ENCODE peak calls at places on chromosomes 16 and 17, in ten cellular contexts. One of them, this sample, is unnamed.

GRCh38 chr16:5709889-5710288 is 612.3 kb upstream of the EEF2KMT start:
- DNase-seq in cardiac muscle cell: no peak
- DNase-seq in GM12878: no peak
- DNase-seq in aorta: no peak
- DNase-seq in adrenal gland: no peak
- DNase-seq in colonic mucosa: no peak
- DNase-seq in GM06990: no peak
- DNase-seq in suprapubic skin: no peak
- DNase-seq in osteoblast: no peak
- DNase-seq in GM23338: peak; percentile 54
- DNase-seq in this sample: peak; percentile 16

GRCh38 chr16:680967-681745 is 946 bp downstream of the STUB1 start:
- DNase-seq in GM06990: no peak
- DNase-seq in suprapubic skin: no peak
- DNase-seq in cardiac muscle cell: peak; percentile 63
- DNase-seq in colonic mucosa: peak; percentile 70
- DNase-seq in GM12878: no peak
- DNase-seq in GM23338: peak; percentile 66
- DNase-seq in osteoblast: peak; percentile 96
- DNase-seq in aorta: no peak
- DNase-seq in adrenal gland: peak; percentile 86
- DNase-seq in this sample: peak; percentile 84

GRCh38 chr17:185445-186138 is 4.1 kb upstream of the DOC2B start:
- DNase-seq in GM23338: no peak
- DNase-seq in adrenal gland: no peak
- DNase-seq in colonic mucosa: no peak
- DNase-seq in GM06990: no peak
- DNase-seq in GM12878: no peak
- DNase-seq in cardiac muscle cell: no peak
- DNase-seq in aorta: no peak
- DNase-seq in osteoblast: no peak
- DNase-seq in suprapubic skin: no peak
- DNase-seq in this sample: no peak

GRCh38 chr17:75695141-75695829 is 26.0 kb upstream of the ITGB4 start:
- DNase-seq in colonic mucosa: no peak
- DNase-seq in GM12878: no peak
- DNase-seq in GM06990: no peak
- DNase-seq in suprapubic skin: no peak
- DNase-seq in adrenal gland: no peak
- DNase-seq in GM23338: no peak
- DNase-seq in cardiac muscle cell: no peak
- DNase-seq in aorta: no peak
- DNase-seq in osteoblast: no peak
- DNase-seq in this sample: peak; percentile 26

GRCh38 chr17:42484304-42484703 is 25.6 kb downstream of the ATP6V0A1 start:
- DNase-seq in GM12878: peak; percentile 70
- DNase-seq in GM23338: no peak
- DNase-seq in GM06990: peak; percentile 54
- DNase-seq in cardiac muscle cell: peak; percentile 29
- DNase-seq in adrenal gland: no peak
- DNase-seq in aorta: no peak
- DNase-seq in suprapubic skin: no peak
- DNase-seq in osteoblast: no peak
- DNase-seq in colonic mucosa: peak; percentile 41
- DNase-seq in this sample: no peak

GRCh38 chr17:46853896-46854444 is 2.6 kb downstream of the WNT9B start:
- DNase-seq in GM06990: no peak
- DNase-seq in cardiac muscle cell: peak; percentile 22
- DNase-seq in adrenal gland: no peak
- DNase-seq in colonic mucosa: no peak
- DNase-seq in aorta: no peak
- DNase-seq in GM23338: peak; percentile 50
- DNase-seq in osteoblast: peak; percentile 94
- DNase-seq in suprapubic skin: no peak
- DNase-seq in GM12878: no peak
- DNase-seq in this sample: no peak

GRCh38 chr17:57986841-57987581 is 1.0 kb downstream of the VEZF1 start:
- DNase-seq in GM12878: no peak
- DNase-seq in cardiac muscle cell: peak; percentile 78
- DNase-seq in suprapubic skin: no peak
- DNase-seq in adrenal gland: peak; percentile 58
- DNase-seq in aorta: peak; percentile 79
- DNase-seq in colonic mucosa: peak; percentile 57
- DNase-seq in osteoblast: peak; percentile 94
- DNase-seq in GM23338: peak; percentile 62
- DNase-seq in GM06990: no peak
- DNase-seq in this sample: peak; percentile 74

GRCh38 chr16:16861546-16861945 is 482.6 kb downstream of the NPIPA7 start:
- DNase-seq in aorta: no peak
- DNase-seq in adrenal gland: peak; percentile 79
- DNase-seq in GM23338: peak; percentile 83
- DNase-seq in osteoblast: peak; percentile 81
- DNase-seq in GM12878: peak; percentile 46
- DNase-seq in suprapubic skin: no peak
- DNase-seq in colonic mucosa: peak; percentile 52
- DNase-seq in cardiac muscle cell: peak; percentile 29
- DNase-seq in GM06990: peak; percentile 6
- DNase-seq in this sample: peak; percentile 16

GRCh38 chr17:8294361-8294760 is 839 bp downstream of the SLC25A35 start:
- DNase-seq in cardiac muscle cell: no peak
- DNase-seq in GM23338: no peak
- DNase-seq in adrenal gland: no peak
- DNase-seq in suprapubic skin: peak; percentile 66
- DNase-seq in GM12878: no peak
- DNase-seq in osteoblast: no peak
- DNase-seq in colonic mucosa: no peak
- DNase-seq in GM06990: no peak
- DNase-seq in aorta: no peak
- DNase-seq in this sample: no peak

GRCh38 chr17:64974750-64975317 is 55.6 kb upstream of the LRRC37A3 start:
- DNase-seq in GM06990: no peak
- DNase-seq in GM12878: no peak
- DNase-seq in suprapubic skin: peak; percentile 73
- DNase-seq in aorta: no peak
- DNase-seq in adrenal gland: no peak
- DNase-seq in GM23338: no peak
- DNase-seq in osteoblast: no peak
- DNase-seq in cardiac muscle cell: no peak
- DNase-seq in colonic mucosa: no peak
- DNase-seq in this sample: no peak

GRCh38 chr17:28575126-28575795 is 1.4 kb downstream of the ALDOC start:
- DNase-seq in cardiac muscle cell: no peak
- DNase-seq in adrenal gland: no peak
- DNase-seq in aorta: no peak
- DNase-seq in colonic mucosa: no peak
- DNase-seq in suprapubic skin: no peak
- DNase-seq in GM23338: peak; percentile 15
- DNase-seq in GM12878: no peak
- DNase-seq in osteoblast: no peak
- DNase-seq in GM06990: no peak
- DNase-seq in this sample: no peak

GRCh38 chr16:47592232-47592631 is 131.1 kb downstream of the PHKB start:
- DNase-seq in suprapubic skin: no peak
- DNase-seq in adrenal gland: no peak
- DNase-seq in GM06990: no peak
- DNase-seq in GM12878: no peak
- DNase-seq in cardiac muscle cell: no peak
- DNase-seq in aorta: no peak
- DNase-seq in osteoblast: no peak
- DNase-seq in colonic mucosa: no peak
- DNase-seq in GM23338: no peak
- DNase-seq in this sample: no peak

GRCh38 chr17:48012151-48012520 is 25.5 kb downstream of the COPZ2 start:
- DNase-seq in aorta: peak; percentile 80
- DNase-seq in GM06990: peak; percentile 85
- DNase-seq in cardiac muscle cell: peak; percentile 37
- DNase-seq in osteoblast: peak; percentile 86
- DNase-seq in GM23338: peak; percentile 87
- DNase-seq in suprapubic skin: no peak
- DNase-seq in GM12878: no peak
- DNase-seq in adrenal gland: peak; percentile 32
- DNase-seq in colonic mucosa: no peak
- DNase-seq in this sample: no peak

DNA sequence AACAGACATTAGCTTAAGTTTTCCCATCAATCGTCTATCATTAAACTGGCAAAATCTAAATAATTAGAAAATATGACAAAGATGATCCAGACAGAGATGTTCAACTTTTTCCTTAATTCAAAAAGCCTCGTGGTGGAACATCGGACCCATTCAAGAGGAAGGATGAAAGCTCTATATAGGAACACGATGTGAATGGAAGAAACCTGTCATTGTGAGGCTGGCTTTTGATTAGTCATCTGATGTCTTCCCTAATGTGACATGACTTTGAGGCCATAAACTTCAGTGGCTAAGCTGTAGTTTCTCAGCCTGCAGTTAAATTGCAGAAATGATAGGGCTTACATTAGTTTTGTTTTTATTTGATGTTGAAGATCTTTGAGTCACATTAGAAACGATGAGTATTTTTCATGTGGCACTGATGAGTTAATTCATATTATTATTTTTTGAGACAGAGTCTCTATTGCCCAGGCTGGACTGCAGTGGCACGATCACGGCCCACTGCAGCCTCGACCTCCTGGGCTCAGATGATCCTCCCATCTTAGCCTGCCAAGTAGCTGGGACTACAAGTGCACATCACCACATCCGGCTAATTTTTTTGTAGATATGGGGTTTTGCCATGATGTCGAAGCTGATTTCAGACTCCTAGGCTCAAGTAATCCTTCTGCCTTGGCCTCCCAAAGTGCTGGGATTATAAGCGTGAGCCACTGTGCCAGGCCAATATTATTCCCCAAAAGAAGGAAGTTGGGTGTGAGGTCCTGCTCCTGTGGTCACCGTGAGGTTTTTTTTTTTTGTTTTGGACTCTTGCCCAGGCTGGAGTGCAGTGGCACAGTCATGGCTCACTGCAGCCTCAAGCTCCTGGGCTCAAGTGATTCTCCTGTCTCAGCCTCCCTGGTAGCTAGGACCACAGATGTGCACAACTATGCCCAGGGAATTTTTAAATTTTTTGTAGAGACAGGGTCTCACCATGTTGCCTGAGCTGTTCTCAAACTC is 1.3 kb downstream of the AMZ2 start:
- DNase-seq in adrenal gland: no peak
- DNase-seq in GM23338: no peak
- DNase-seq in cardiac muscle cell: no peak
- DNase-seq in osteoblast: no peak
- DNase-seq in GM06990: no peak
- DNase-seq in colonic mucosa: no peak
- DNase-seq in aorta: no peak
- DNase-seq in GM12878: no peak
- DNase-seq in suprapubic skin: no peak
- DNase-seq in this sample: no peak
- H3K4me3 ChIP-seq in adrenal gland: peak overlapping the region; percentile 91
- H3K4me3 ChIP-seq in GM23338: peak overlapping the region; percentile 86
- H3K4me3 ChIP-seq in cardiac muscle cell: peak overlapping the region; percentile 89
- H3K4me3 ChIP-seq in osteoblast: peak overlapping the region; percentile 90
- H3K4me3 ChIP-seq in GM06990: peak overlapping the region; percentile 72
- H3K4me3 ChIP-seq in colonic mucosa: no peak overlapping the region
- H3K4me3 ChIP-seq in aorta: no peak overlapping the region
- H3K4me3 ChIP-seq in GM12878: peak overlapping the region; percentile 85
- H3K4me3 ChIP-seq in suprapubic skin: peak overlapping the region; percentile 79
- H3K4me3 ChIP-seq in this sample: peak overlapping the region; percentile 94

GRCh38 chr16:58170223-58170622 is 27.7 kb downstream of the CSNK2A2 start:
- DNase-seq in osteoblast: no peak
- DNase-seq in cardiac muscle cell: no peak
- DNase-seq in adrenal gland: no peak
- DNase-seq in suprapubic skin: no peak
- DNase-seq in GM23338: no peak
- DNase-seq in GM06990: no peak
- DNase-seq in colonic mucosa: no peak
- DNase-seq in aorta: no peak
- DNase-seq in GM12878: no peak
- DNase-seq in this sample: no peak
- H3K36me3 ChIP-seq in osteoblast: peaks cover 64% of the 10 kb centered on the region
- H3K36me3 ChIP-seq in cardiac muscle cell: peaks cover 63% of the 10 kb centered on the region
- H3K36me3 ChIP-seq in adrenal gland: peaks cover 68% of the 10 kb centered on the region
- H3K36me3 ChIP-seq in suprapubic skin: peaks cover 93% of the 10 kb centered on the region
- H3K36me3 ChIP-seq in GM23338: peaks cover 53% of the 10 kb centered on the region
- H3K36me3 ChIP-seq in GM06990: peaks cover 14% of the 10 kb centered on the region
- H3K36me3 ChIP-seq in colonic mucosa: peaks cover 19% of the 10 kb centered on the region
- H3K36me3 ChIP-seq in aorta: peaks cover 9% of the 10 kb centered on the region
- H3K36me3 ChIP-seq in GM12878: peaks cover 40% of the 10 kb centered on the region
- H3K36me3 ChIP-seq in this sample: peaks cover 94% of the 10 kb centered on the region

DNA sequence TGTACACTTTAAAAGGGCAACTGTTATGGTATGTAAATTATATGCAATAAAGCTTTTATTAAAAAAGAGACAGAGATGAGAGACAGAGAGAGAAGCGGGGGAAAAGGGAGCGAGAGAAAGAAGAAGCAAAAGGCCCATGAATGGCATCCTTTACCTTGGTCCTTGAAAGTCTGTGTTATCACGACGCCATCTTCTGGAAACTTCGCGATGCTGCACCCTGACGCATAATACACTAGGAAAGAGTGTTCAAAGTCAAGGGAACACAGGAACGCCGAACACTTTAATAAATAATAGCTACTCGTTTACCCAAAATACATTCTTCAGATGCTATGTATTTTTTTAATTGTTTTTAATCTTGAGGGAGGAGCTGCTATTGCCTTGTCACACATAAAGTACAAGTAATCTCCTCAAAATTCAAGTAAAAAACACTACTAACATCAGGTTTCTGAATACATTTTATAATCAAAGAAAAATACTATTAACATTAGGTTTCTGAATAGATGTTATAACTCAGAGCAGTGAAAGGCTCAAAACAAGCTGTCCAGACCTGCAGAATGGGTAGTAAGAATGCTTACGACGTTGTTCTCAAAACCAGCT is 23.0 kb upstream of the SLC38A8 start:
- DNase-seq in cardiac muscle cell: peak; percentile 69
- DNase-seq in adrenal gland: peak; percentile 79
- DNase-seq in aorta: no peak
- DNase-seq in GM12878: no peak
- DNase-seq in GM06990: no peak
- DNase-seq in colonic mucosa: peak; percentile 66
- DNase-seq in suprapubic skin: no peak
- DNase-seq in osteoblast: peak; percentile 49
- DNase-seq in GM23338: peak; percentile 81
- DNase-seq in this sample: peak; percentile 9
- H3K27me3 ChIP-seq in cardiac muscle cell: no peaks in the 10 kb centered on the region
- H3K27me3 ChIP-seq in adrenal gland: no peaks in the 10 kb centered on the region
- H3K27me3 ChIP-seq in aorta: no peaks in the 10 kb centered on the region
- H3K27me3 ChIP-seq in GM12878: no peaks in the 10 kb centered on the region
- H3K27me3 ChIP-seq in GM06990: no peaks in the 10 kb centered on the region
- H3K27me3 ChIP-seq in colonic mucosa: no peaks in the 10 kb centered on the region
- H3K27me3 ChIP-seq in suprapubic skin: no peaks in the 10 kb centered on the region
- H3K27me3 ChIP-seq in osteoblast: no peaks in the 10 kb centered on the region
- H3K27me3 ChIP-seq in GM23338: no peaks in the 10 kb centered on the region
- H3K27me3 ChIP-seq in this sample: no peaks in the 10 kb centered on the region

DNA sequence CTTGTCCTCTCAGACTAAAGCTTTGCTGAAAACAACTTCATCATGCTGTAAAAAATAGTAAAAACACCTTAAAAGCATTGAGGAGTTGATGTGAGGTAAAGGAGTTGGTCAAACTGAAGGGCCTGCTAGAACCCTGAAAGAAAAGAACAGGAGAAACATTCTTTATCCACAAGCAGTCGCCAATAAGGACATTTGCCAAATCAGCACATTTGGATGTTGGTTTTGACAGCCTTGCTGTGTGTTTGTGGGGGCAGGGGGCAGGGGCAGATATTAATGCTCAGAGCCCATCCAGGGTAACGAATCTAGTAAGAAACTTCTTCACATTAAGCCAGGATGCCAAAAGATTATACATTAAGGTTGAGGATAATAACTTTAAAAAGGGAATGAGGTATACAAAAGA is 399.9 kb upstream of the ZFHX3 start:
- DNase-seq in cardiac muscle cell: no peak
- DNase-seq in colonic mucosa: no peak
- DNase-seq in osteoblast: no peak
- DNase-seq in GM12878: no peak
- DNase-seq in GM23338: no peak
- DNase-seq in GM06990: no peak
- DNase-seq in adrenal gland: no peak
- DNase-seq in suprapubic skin: no peak
- DNase-seq in aorta: no peak
- DNase-seq in this sample: no peak
- H3K4me3 ChIP-seq in cardiac muscle cell: no peak overlapping the region
- H3K4me3 ChIP-seq in colonic mucosa: no peak overlapping the region
- H3K4me3 ChIP-seq in osteoblast: no peak overlapping the region
- H3K4me3 ChIP-seq in GM12878: no peak overlapping the region
- H3K4me3 ChIP-seq in GM23338: no peak overlapping the region
- H3K4me3 ChIP-seq in GM06990: no peak overlapping the region
- H3K4me3 ChIP-seq in adrenal gland: no peak overlapping the region
- H3K4me3 ChIP-seq in suprapubic skin: no peak overlapping the region
- H3K4me3 ChIP-seq in aorta: no peak overlapping the region
- H3K4me3 ChIP-seq in this sample: no peak overlapping the region